ENCODE peak calls at places on chromosomes 3 and 15, in six cellular contexts. V is naive thymus-derived CD4-positive, alpha-beta T cell; H is mammary epithelial cell; A is heart left ventricle; I is upper lobe of right lung; G is pancreas. T is an unnamed sample. For H3K4me1 and H3K9me3, the result is how much of the 10 kb centered on the place peaks cover.

GRCh38 chr3:182760576-182761164 is 32.6 kb upstream of the ATP11B start:
- DNase-seq in V (no peak), H (no peak), A (no peak), I (no peak), G (peak), T (no peak)

GRCh38 chr3:138781012-138781470 is 53.7 kb downstream of the PIK3CB start:
- DNase-seq in V (peak), H (no peak), A (no peak), I (no peak), G (no peak), T (no peak)

GRCh38 chr3:107216711-107217110 is 160.5 kb upstream of the CCDC54 start:
- DNase-seq in V (no peak), H (peak), A (peak), I (no peak), G (no peak), T (no peak)

GRCh38 chr3:67610458-67610857 is 44.0 kb downstream of the SUCLG2 start:
- DNase-seq in V (no peak), H (peak), A (no peak), I (no peak), G (no peak), T (no peak)

GRCh38 chr15:74179101-74179841 is 5.8 kb downstream of the ISLR start:
- DNase-seq in V (no peak), H (peak), A (peak), I (peak), G (no peak), T (no peak)

GRCh38 chr3:178705925-178706324 is 169.7 kb downstream of the KCNMB2 start:
- DNase-seq in V (no peak), H (peak), A (no peak), I (no peak), G (no peak), T (no peak)

GRCh38 chr15:33699691-33700447 is 268.4 kb upstream of the CHRM5 start:
- DNase-seq in V (no peak), H (no peak), A (no peak), I (no peak), G (no peak), T (no peak)

GRCh38 chr15:100133001-100133400 is 208.8 kb downstream of the ADAMTS17 start:
- DNase-seq in V (no peak), H (no peak), A (no peak), I (no peak), G (no peak), T (peak)

GRCh38 chr15:75347222-75348033 is 589 bp downstream of the NEIL1 start:
- DNase-seq in V (peak), H (no peak), A (peak), I (peak), G (peak), T (peak)

GRCh38 chr3:69072928-69073327 is 7.2 kb downstream of the UBA3 start:
- DNase-seq in V (no peak), H (no peak), A (no peak), I (no peak), G (no peak), T (no peak)

GRCh38 chr3:175956964-175957363 is 1097.8 kb downstream of the NAALADL2 start:
- DNase-seq in V (no peak), H (no peak), A (no peak), I (no peak), G (no peak), T (no peak)

GRCh38 chr15:85419200-85419599 is 38.8 kb downstream of the AKAP13 start:
- DNase-seq in V (no peak), H (no peak), A (no peak), I (no peak), G (no peak), T (no peak)

GRCh38 chr3:188133219-188133618 is 20.7 kb upstream of the LPP start:
- DNase-seq in V (no peak), H (peak), A (no peak), I (no peak), G (no peak), T (no peak)

GRCh38 chr15:21267686-21268395 is 172.5 kb downstream of the POTEB3 start:
- DNase-seq in V (no peak), H (peak), A (no peak), I (no peak), G (no peak), T (no peak)

GRCh38 chr3:127595303-127595702 is 2.9 kb upstream of the MCM2 start:
- DNase-seq in V (no peak), H (no peak), A (no peak), I (no peak), G (no peak), T (no peak)

GRCh38 chr3:24316887-24317383 is 177.7 kb downstream of the THRB start:
- DNase-seq in V (no peak), H (peak), A (no peak), I (no peak), G (no peak), T (no peak)

GRCh38 chr15:62069551-62069950 is 2.8 kb downstream of the C2CD4A start:
- DNase-seq in V (no peak), H (no peak), A (no peak), I (no peak), G (no peak), T (no peak)

GRCh38 chr3:155497930-155498647 is 204.6 kb upstream of the STRIT1 start:
- DNase-seq in V (no peak), H (peak), A (no peak), I (no peak), G (no peak), T (no peak)

GRCh38 chr3:114455432-114455831 is 161.6 kb downstream of the TIGIT start:
- DNase-seq in V (no peak), H (no peak), A (no peak), I (no peak), G (no peak), T (no peak)

GRCh38 chr3:139227165-139227564 is 116.7 kb upstream of the MRPS22 start:
- DNase-seq in V (no peak), H (no peak), A (peak), I (no peak), G (peak), T (no peak)

GRCh38 chr3:127450331-127450730 is 140.2 kb downstream of the TPRA1 start:
- DNase-seq in V (no peak), H (no peak), A (no peak), I (peak), G (no peak), T (peak)

GRCh38 chr3:174620138-174620537 is 239.0 kb upstream of the NAALADL2 start:
- DNase-seq in V (no peak), H (peak), A (no peak), I (no peak), G (no peak), T (no peak)

GRCh38 chr3:197490659-197491058 is 65.1 kb downstream of the BDH1 start:
- DNase-seq in V (no peak), H (no peak), A (no peak), I (no peak), G (no peak), T (no peak)

GRCh38 chr3:52468336-52468735 is 12.9 kb downstream of the NISCH start:
- DNase-seq in V (no peak), H (no peak), A (no peak), I (no peak), G (no peak), T (no peak)

GRCh38 chr3:45318712-45319111 is 69.7 kb upstream of the LARS2 start:
- DNase-seq in V (no peak), H (no peak), A (no peak), I (no peak), G (no peak), T (no peak)

GRCh38 chr3:151859905-151860304 is 13.5 kb upstream of the SUCNR1 start:
- DNase-seq in V (no peak), H (no peak), A (no peak), I (no peak), G (no peak), T (no peak)

GRCh38 chr3:72733676-72734075 is 114.6 kb downstream of the SHQ1 start:
- DNase-seq in V (no peak), H (no peak), A (no peak), I (no peak), G (no peak), T (no peak)

GRCh38 chr15:44804303-44805046 is 68.1 kb downstream of the TRIM69 start:
- DNase-seq in V (no peak), H (no peak), A (no peak), I (no peak), G (no peak), T (no peak)

GRCh38 chr15:91706366-91707032 is 147.0 kb upstream of the SLCO3A1 start:
- DNase-seq in V (peak), H (peak), A (peak), I (peak), G (peak), T (peak)

GRCh38 chr3:87541711-87542110 is 265.3 kb upstream of the POU1F1 start:
- DNase-seq in V (no peak), H (peak), A (no peak), I (no peak), G (no peak), T (no peak)

DNA sequence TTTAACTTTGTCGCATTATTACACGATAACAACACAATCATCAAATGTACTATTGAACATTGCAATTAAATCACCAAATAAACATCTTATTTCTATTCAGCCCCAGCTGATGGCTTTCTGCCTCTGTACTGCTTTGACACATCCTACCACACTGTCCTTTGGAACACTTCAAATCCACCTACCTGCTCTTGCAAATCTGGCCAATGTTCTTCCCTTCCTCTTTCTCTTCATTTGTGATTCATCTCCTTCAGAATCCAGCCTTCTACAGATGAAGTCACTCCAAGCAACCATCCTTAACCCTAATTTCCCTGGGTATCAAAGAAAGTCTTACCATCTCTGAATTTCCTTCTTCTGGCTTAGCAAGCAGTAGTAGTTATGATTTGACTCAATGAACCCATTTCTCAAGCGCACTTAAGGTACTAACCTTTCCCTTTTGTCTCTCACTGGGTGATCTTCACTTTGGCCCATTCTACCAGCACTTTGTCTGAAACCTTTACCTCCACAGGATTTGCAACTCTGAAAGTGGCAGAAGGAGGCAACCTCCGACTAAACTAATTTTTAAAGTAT is 502.9 kb downstream of the FOXP1 start:
- DNase-seq in V (no peak), H (no peak), A (no peak), I (no peak), G (no peak), T (no peak)
- H3K4me1 ChIP-seq in V (half or more), H (under half), A (under half), I (under half), G (under half), T (under half)

GRCh38 chr15:25087137-25087536 is 132.3 kb downstream of the SNRPN start:
- DNase-seq in V (no peak), H (no peak), A (no peak), I (no peak), G (no peak), T (peak)
- H3K9me3 ChIP-seq in V (half or more), H (half or more), A (half or more), I (half or more), G (under half), T (half or more)

DNA sequence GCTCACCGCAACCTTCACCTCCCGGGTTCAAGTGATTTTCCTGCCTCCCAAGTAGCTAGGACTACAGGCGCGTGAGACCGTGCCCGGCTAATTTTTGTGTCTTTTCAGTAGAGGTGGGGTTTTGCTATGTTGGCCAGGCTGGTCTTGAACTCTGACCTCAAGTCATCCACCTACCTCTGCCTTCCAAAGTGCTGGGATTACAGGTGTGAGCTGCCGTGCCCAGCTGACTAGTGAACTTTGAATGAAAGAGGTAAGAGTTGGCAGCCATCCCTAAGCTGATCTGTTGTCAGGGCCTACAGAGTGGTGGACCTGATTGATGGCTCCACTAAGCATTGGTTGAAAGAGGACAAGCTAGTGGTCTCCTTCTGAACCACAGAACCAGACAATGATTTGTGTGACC is 15.3 kb downstream of the PXK start:
- DNase-seq in V (no peak), H (no peak), A (no peak), I (no peak), G (no peak), T (no peak)
- H3K4me1 ChIP-seq in V (under half), H (under half), A (under half), I (under half), G (under half), T (under half)

DNA sequence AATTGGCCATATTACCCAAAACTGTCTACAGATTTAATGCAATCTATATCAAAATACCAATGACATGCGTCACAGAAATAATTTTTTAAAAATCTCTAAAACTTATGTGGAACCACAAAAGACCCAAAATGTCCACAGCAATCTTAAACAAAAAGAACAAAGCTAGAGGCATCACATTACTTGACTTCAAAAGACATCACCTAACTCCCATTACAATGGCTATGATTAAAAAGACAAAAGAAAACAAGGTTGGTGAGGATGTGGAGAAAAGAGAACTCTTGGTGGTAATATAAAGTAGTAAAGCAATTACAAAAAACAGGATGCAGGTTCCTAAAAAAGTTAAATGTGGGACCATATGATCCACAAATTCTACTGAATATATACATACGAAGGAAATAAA is 187.6 kb upstream of the CNTN6 start:
- DNase-seq in V (no peak), H (no peak), A (no peak), I (no peak), G (no peak), T (no peak)
- H3K9me3 ChIP-seq in V (under half), H (under half), A (under half), I (under half), G (under half), T (under half)

GRCh38 chr15:64618138-64618537 is 157.3 kb downstream of the RBPMS2 start:
- DNase-seq in V (no peak), H (no peak), A (no peak), I (no peak), G (no peak), T (no peak)
- H3K4me1 ChIP-seq in V (half or more), H (under half), A (under half), I (under half), G (under half), T (under half)

GRCh38 chr15:25057574-25057973 is 102.8 kb downstream of the SNRPN start:
- DNase-seq in V (no peak), H (no peak), A (no peak), I (no peak), G (no peak), T (peak)

GRCh38 chr15:25056484-25057429 is 102.0 kb downstream of the SNRPN start:
- DNase-seq in V (no peak), H (no peak), A (no peak), I (peak), G (no peak), T (peak)

GRCh38 chr15:25054329-25054728 is 99.5 kb downstream of the SNRPN start:
- DNase-seq in V (no peak), H (no peak), A (no peak), I (no peak), G (no peak), T (peak)

GRCh38 chr15:25054943-25055342 is 100.2 kb downstream of the SNRPN start:
- DNase-seq in V (no peak), H (no peak), A (no peak), I (peak), G (no peak), T (peak)

DNA sequence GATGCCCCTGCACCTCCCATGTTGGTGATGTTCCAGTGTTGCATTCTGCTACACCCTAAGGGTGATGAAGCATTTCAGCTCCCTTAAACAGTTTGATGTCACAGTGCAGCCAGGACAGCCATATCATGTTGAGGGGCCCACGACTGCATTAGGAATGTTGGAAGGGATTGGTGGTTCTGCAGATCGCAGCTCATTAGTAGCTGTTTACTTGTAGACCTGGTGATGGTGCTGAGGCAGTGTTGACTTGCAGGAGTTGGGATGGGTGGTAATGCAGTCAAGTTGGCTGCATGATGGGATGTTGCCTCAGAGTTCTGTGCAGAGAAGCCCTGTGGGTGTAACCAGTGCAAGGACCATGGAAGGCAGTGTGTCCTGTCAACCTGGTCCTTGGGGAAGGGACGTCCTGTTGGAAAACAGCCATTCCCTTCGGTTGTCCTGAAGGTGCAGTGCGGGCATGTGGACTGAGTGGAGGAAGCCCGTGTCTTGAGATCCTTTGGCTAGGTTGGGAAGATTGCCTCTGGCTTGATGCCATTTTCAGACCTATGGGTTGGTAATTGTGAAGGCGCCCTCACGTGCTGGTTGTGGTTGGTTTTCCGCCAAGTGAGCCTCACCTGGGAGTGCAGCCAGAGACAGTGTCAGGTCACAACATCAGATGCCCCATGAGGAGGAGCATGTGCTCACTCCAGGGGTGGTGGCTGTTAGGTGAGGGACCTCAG is 100.7 kb downstream of the SNRPN start:
- DNase-seq in V (no peak), H (no peak), A (no peak), I (peak), G (no peak), T (peak)
- H3K9me3 ChIP-seq in V (half or more), H (half or more), A (half or more), I (half or more), G (under half), T (half or more)

GRCh38 chr3:124837730-124838186 is 49.4 kb downstream of the ITGB5 start:
- DNase-seq in V (no peak), H (peak), A (peak), I (no peak), G (no peak), T (no peak)

GRCh38 chr3:124837065-124837464 is 50.1 kb downstream of the ITGB5 start:
- DNase-seq in V (no peak), H (no peak), A (peak), I (no peak), G (no peak), T (no peak)

GRCh38 chr3:124838963-124839362 is 48.2 kb downstream of the ITGB5 start:
- DNase-seq in V (no peak), H (no peak), A (no peak), I (no peak), G (no peak), T (no peak)

GRCh38 chr3:124841517-124841916 is 45.6 kb downstream of the ITGB5 start:
- DNase-seq in V (no peak), H (no peak), A (no peak), I (no peak), G (no peak), T (no peak)

GRCh38 chr3:124839896-124840295 is 47.3 kb downstream of the ITGB5 start:
- DNase-seq in V (no peak), H (no peak), A (no peak), I (no peak), G (no peak), T (no peak)
- H3K4me1 ChIP-seq in V (under half), H (under half), A (half or more), I (under half), G (under half), T (under half)

GRCh38 chr3:190538288-190538687 is 24.4 kb downstream of the IL1RAP start:
- DNase-seq in V (no peak), H (no peak), A (no peak), I (no peak), G (no peak), T (no peak)

GRCh38 chr3:190541008-190541407 is 27.1 kb downstream of the IL1RAP start:
- DNase-seq in V (no peak), H (no peak), A (no peak), I (no peak), G (no peak), T (no peak)

GRCh38 chr3:190539526-190539925 is 25.6 kb downstream of the IL1RAP start:
- DNase-seq in V (no peak), H (no peak), A (no peak), I (no peak), G (no peak), T (no peak)

GRCh38 chr3:190543656-190544055 is 29.8 kb downstream of the IL1RAP start:
- DNase-seq in V (no peak), H (peak), A (no peak), I (no peak), G (no peak), T (no peak)

DNA sequence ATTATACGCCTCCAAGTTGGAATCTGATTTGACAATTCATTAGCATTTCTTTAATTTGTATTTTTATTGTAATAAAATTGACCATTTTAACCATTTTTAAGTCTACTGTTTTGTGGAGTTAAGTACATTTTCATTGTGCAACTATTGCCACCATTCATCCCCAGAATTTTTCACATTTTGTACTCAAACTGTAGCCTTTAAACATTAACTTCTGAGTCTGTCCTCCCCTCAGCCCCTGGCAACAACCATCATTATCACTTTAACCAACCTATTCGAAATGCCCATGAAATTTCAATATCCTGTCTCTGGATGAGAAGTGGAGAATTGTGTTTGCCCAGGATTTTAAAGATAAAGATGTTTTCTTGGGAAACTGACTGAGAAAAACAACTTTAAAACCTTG is 27.7 kb downstream of the IL1RAP start:
- DNase-seq in V (no peak), H (no peak), A (no peak), I (no peak), G (no peak), T (no peak)
- H3K9me3 ChIP-seq in V (under half), H (under half), A (under half), I (under half), G (under half), T (under half)